ENCODE peak calls at places on chromosomes 7 and 10, in nine cellular contexts. S, V, Z, O, D, W, T, X and L are unnamed samples. For H3K36me3, the result is how much of the 10 kb centered on the place peaks cover.

GRCh38 chr10:17439552-17439951 is 14.8 kb downstream of the ST8SIA6 start:
- DNase-seq in S (no peak), V (no peak), Z (no peak), O (no peak), D (no peak), W (no peak), T (no peak), X (no peak), L (no peak)

GRCh38 chr10:61232780-61233179 is 220.4 kb downstream of the TMEM26 start:
- DNase-seq in S (no peak), V (no peak), Z (no peak), O (no peak), D (peak), W (no peak), T (no peak), X (no peak), L (no peak)

GRCh38 chr10:311901-312665 is 176.8 kb downstream of the ZMYND11 start:
- DNase-seq in S (no peak), V (no peak), Z (no peak), O (no peak), D (no peak), W (no peak), T (no peak), X (no peak), L (no peak)

GRCh38 chr10:78634389-78634815 is 434.4 kb upstream of the ZMIZ1 start:
- DNase-seq in S (peak), V (no peak), Z (no peak), O (no peak), D (no peak), W (peak), T (peak), X (no peak), L (no peak)

GRCh38 chr10:73625004-73625883 is 16.0 kb downstream of the MYOZ1 start:
- DNase-seq in S (peak), V (no peak), Z (peak), O (peak), D (peak), W (peak), T (no peak), X (peak), L (peak)

GRCh38 chr7:130632111-130632510 is 36.4 kb downstream of the COPG2 start:
- DNase-seq in S (peak), V (no peak), Z (no peak), O (no peak), D (no peak), W (peak), T (peak), X (no peak), L (no peak)

GRCh38 chr7:154783281-154783909 is 219.5 kb downstream of the PAXIP1 start:
- DNase-seq in S (no peak), V (no peak), Z (no peak), O (no peak), D (no peak), W (no peak), T (no peak), X (no peak), L (no peak)

GRCh38 chr7:50531928-50532327 is 33.3 kb downstream of the DDC start:
- DNase-seq in S (peak), V (no peak), Z (no peak), O (no peak), D (no peak), W (no peak), T (no peak), X (no peak), L (no peak)

DNA sequence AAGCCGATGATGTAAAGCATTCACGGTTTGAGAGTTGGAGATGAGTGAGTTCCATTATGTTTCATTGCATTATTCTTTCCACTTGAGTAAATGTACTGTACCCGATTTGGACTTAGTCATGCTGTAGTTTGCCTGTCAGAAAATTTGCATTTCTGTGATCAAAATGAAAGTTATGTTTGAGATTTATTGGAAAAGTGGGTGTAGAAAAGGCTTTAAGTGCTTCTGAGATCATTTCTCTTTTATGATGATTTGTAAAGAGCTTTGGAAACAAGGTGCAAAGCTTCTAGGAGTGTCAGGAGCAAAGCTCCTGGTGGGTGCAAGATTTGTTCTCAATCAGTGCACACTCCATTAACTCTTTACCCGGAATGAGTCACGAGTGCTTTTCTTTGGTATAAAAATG is 204.1 kb upstream of the POM121L12 start:
- DNase-seq in S (no peak), V (no peak), Z (no peak), O (no peak), D (no peak), W (no peak), T (peak), X (no peak), L (no peak)
- H3K4me3 ChIP-seq in S (no peak), V (no peak), Z (no peak), O (no peak), D (no peak), W (no peak), T (no peak), X (no peak), L (no peak)

DNA sequence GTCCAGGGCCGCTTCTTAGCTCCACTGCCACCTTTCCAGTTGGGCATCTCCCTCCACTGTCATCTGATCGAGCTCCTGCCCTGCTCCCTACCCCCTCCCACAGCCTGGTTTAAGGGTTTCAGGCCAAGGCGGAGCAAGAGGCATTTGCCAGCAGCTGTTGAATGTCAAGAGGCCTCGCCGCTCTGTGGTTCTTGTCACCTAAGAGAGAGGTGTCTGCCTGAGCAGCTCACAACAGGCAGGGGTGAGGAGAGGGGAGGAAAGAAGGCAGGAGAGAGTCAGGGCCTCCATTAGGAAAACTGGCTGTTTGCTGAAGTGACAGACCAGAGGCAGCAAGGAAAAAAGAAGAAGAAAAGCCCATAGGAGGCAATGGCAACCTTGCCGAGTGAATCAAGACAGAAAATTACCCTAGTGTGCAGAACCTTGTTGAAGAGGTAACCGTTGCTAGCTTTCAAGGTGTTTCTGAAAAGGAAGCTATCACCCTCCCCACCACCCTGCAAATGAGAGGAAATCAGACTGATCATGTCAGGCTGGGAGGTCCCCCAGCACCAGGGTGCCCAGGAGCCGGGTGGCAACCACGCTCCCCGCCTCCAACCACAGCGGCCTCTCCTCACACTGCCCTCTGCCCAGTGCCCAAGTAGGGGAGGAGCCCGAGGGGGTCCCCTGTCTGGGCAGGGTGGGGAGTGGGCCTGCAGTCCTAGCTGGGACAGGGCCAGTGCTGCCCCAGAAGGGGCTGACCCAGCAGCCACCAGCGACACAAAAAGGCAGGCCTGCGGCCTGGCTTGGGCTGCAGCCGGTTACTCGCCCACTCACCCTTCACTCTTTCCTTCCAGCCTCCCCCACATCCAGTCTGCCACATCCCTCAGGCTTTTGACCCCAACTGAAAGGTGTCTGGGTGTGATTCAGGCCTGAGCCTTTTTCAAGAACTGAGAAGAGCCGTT is 7.1 kb downstream of the GATA3 start:
- DNase-seq in S (no peak), V (peak), Z (no peak), O (no peak), D (peak), W (no peak), T (no peak), X (no peak), L (peak)
- H3K36me3 ChIP-seq in S (under half), V (half or more), Z (under half), O (under half), D (under half), W (under half), T (under half), X (under half), L (under half)

GRCh38 chr7:128755816-128756476 is 16.8 kb downstream of the CALU start:
- DNase-seq in S (peak), V (no peak), Z (no peak), O (no peak), D (no peak), W (peak), T (no peak), X (no peak), L (no peak)
- H3K4me3 ChIP-seq in S (no peak), V (no peak), Z (no peak), O (no peak), D (no peak), W (no peak), T (no peak), X (no peak), L (no peak)

GRCh38 chr7:968205-968754 is 7.1 kb downstream of the COX19 start:
- DNase-seq in S (no peak), V (no peak), Z (no peak), O (no peak), D (no peak), W (no peak), T (no peak), X (no peak), L (no peak)
- H3K36me3 ChIP-seq in S (under half), V (half or more), Z (half or more), O (under half), D (under half), W (under half), T (under half), X (under half), L (under half)